ENCODE peak calls at places on chromosome 5, in five cellular contexts. D, Z, O, K and X are unnamed samples.

GRCh38 chr5:157718529-157718928 is 12.7 kb upstream of the THG1L start:
- DNase-seq in O (no peak), K (no peak), Z (no peak), D (peak), X (no peak)

GRCh38 chr5:149831492-149831891 is 101.4 kb downstream of the PPARGC1B start:
- DNase-seq in K (peak), O (no peak), D (peak), Z (no peak), X (no peak)

GRCh38 chr5:40446910-40447309 is 232.8 kb upstream of the PTGER4 start:
- DNase-seq in K (no peak), Z (no peak), D (no peak), O (no peak), X (no peak)

GRCh38 chr5:62720036-62720441 is 141.4 kb downstream of the LRRC70 start:
- DNase-seq in D (peak), K (no peak), Z (no peak), O (no peak), X (no peak)

GRCh38 chr5:91486638-91487037 is 103.5 kb upstream of the ARRDC3 start:
- DNase-seq in K (no peak), O (no peak), D (no peak), Z (no peak), X (no peak)

GRCh38 chr5:90606539-90606938 is 47.9 kb downstream of the ADGRV1 start:
- DNase-seq in D (no peak), O (no peak), Z (no peak), K (no peak), X (no peak)

GRCh38 chr5:60844429-60844890 is 391 bp upstream of the ELOVL7 start:
- DNase-seq in Z (no peak), K (no peak), D (no peak), O (no peak), X (no peak)

GRCh38 chr5:67265951-67266350 is 69.4 kb upstream of the CD180 start:
- DNase-seq in K (no peak), Z (no peak), O (no peak), D (no peak), X (no peak)

GRCh38 chr5:135135530-135136201 is 101.6 kb upstream of the PITX1 start:
- DNase-seq in K (no peak), O (no peak), Z (no peak), D (no peak), X (peak)

GRCh38 chr5:83844320-83845068 is 123.8 kb upstream of the HAPLN1 start:
- DNase-seq in D (peak), K (no peak), Z (no peak), O (no peak), X (no peak)

GRCh38 chr5:91937121-91937520 is 554.0 kb upstream of the ARRDC3 start:
- DNase-seq in O (no peak), Z (no peak), D (no peak), K (no peak), X (no peak)

GRCh38 chr5:88405783-88406182 is 137.1 kb upstream of the TMEM161B start:
- DNase-seq in O (no peak), Z (no peak), D (no peak), K (no peak), X (no peak)